ENCODE peak calls at places on chromosomes 11 and 22, in four cellular contexts. Z is Ammon's horn; P is CD4-positive, alpha-beta T cell; Q is lower leg skin. C is an unnamed sample.
A peak's percentile ranks its signal among the peaks of the same experiment; 100 is the strongest.

GRCh38 chr11:67382481-67383136 is 9.2 kb upstream of the RAD9A start:
- DNase-seq in Z (peak; percentile 85), P (peak; percentile 79), Q (peak; percentile 97), C (peak; percentile 86)

GRCh38 chr11:36622431-36623136 is 24.5 kb upstream of the RAG2 start:
- DNase-seq in Z (no peak), P (no peak), Q (no peak), C (peak; percentile 32)

GRCh38 chr22:43967069-43967468 is 11.8 kb downstream of the SAMM50 start:
- DNase-seq in Z (no peak), P (no peak), Q (no peak), C (no peak)

GRCh38 chr11:121696177-121696863 is 243.6 kb upstream of the SORL1-AS1 start:
- DNase-seq in Z (peak; percentile 84), P (no peak), Q (no peak), C (peak; percentile 25)

GRCh38 chr22:20740222-20740951 is 33.5 kb upstream of the SERPIND1 start:
- DNase-seq in Z (no peak), P (no peak), Q (no peak), C (no peak)

GRCh38 chr11:130625907-130626306 is 177.5 kb downstream of the ADAMTS15 start:
- DNase-seq in Z (peak; percentile 58), P (no peak), Q (peak; percentile 48), C (no peak)

GRCh38 chr11:40241524-40242037 is 1217.9 kb downstream of the LRRC4C start:
- DNase-seq in Z (no peak), P (no peak), Q (no peak), C (no peak)

GRCh38 chr11:23134627-23135026 is 274.4 kb upstream of the CCDC179 start:
- DNase-seq in Z (peak; percentile 38), P (no peak), Q (no peak), C (no peak)

GRCh38 chr11:59025097-59025496 is 61.0 kb upstream of the GLYATL1B start:
- DNase-seq in Z (no peak), P (no peak), Q (no peak), C (no peak)

GRCh38 chr11:75325713-75326438 is 25.6 kb downstream of the ARRB1 start:
- DNase-seq in Z (peak; percentile 92), P (no peak), Q (no peak), C (no peak)

GRCh38 chr11:110973401-110973980 is 261.3 kb upstream of the ARHGAP20 start:
- DNase-seq in Z (no peak), P (no peak), Q (no peak), C (no peak)

GRCh38 chr11:113378013-113378412 is 9.6 kb upstream of the ANKK1 start:
- DNase-seq in Z (no peak), P (no peak), Q (peak; percentile 32), C (no peak)

GRCh38 chr11:26522912-26523610 is 49.0 kb downstream of the MUC15 start:
- DNase-seq in Z (no peak), P (no peak), Q (no peak), C (peak; percentile 14)

GRCh38 chr11:11510939-11511338 is 110.9 kb downstream of the GALNT18 start:
- DNase-seq in Z (peak; percentile 82), P (no peak), Q (peak; percentile 80), C (peak; percentile 37)

GRCh38 chr11:45471002-45471665 is 185.0 kb upstream of the SYT13 start:
- DNase-seq in Z (no peak), P (no peak), Q (no peak), C (no peak)

GRCh38 chr11:10144954-10145353 is 149.1 kb downstream of the SBF2 start:
- DNase-seq in Z (no peak), P (no peak), Q (no peak), C (no peak)

GRCh38 chr22:37630839-37631435 is 8.5 kb upstream of the SH3BP1 start:
- DNase-seq in Z (no peak), P (no peak), Q (no peak), C (no peak)

GRCh38 chr11:32829157-32829679 is 509 bp upstream of the PRRG4 start:
- DNase-seq in Z (no peak), P (no peak), Q (no peak), C (no peak)

GRCh38 chr11:42972741-42973140 is 339.1 kb upstream of the API5 start:
- DNase-seq in Z (no peak), P (no peak), Q (no peak), C (no peak)

GRCh38 chr11:11446562-11446961 is 93.5 kb upstream of the CSNK2A3 start:
- DNase-seq in Z (no peak), P (no peak), Q (no peak), C (no peak)

GRCh38 chr11:2410616-2411015 is 10.1 kb downstream of the TSSC4 start:
- DNase-seq in Z (no peak), P (no peak), Q (no peak), C (no peak)

GRCh38 chr11:98674390-98674789 is 346.4 kb upstream of the CNTN5 start:
- DNase-seq in Z (no peak), P (no peak), Q (no peak), C (no peak)

GRCh38 chr11:94025695-94026394 is 4.7 kb downstream of the HEPHL1 start:
- DNase-seq in Z (no peak), P (no peak), Q (no peak), C (no peak)

GRCh38 chr11:70699294-70700221 is 301.2 kb downstream of the CTTN start:
- DNase-seq in Z (no peak), P (no peak), Q (no peak), C (no peak)

GRCh38 chr11:101022256-101022655 is 107.4 kb downstream of the PGR start:
- DNase-seq in Z (no peak), P (no peak), Q (no peak), C (no peak)

GRCh38 chr11:117226388-117227385 is 5.2 kb downstream of the PCSK7 start:
- DNase-seq in Z (peak; percentile 93), P (no peak), Q (peak; percentile 85), C (peak; percentile 60)

GRCh38 chr11:3859373-3859881 is 4.0 kb downstream of the STIM1 start:
- DNase-seq in Z (no peak), P (no peak), Q (no peak), C (peak; percentile 49)

GRCh38 chr11:109071712-109072524 is 350.1 kb upstream of the C11orf87 start:
- DNase-seq in Z (peak; percentile 17), P (no peak), Q (no peak), C (peak; percentile 70)